ENCODE peak calls at places on chromosomes 3 and 15, in nine cellular contexts. One of them, this sample, is unnamed.

GRCh38 chr15:63655683-63656372 is 58.6 kb downstream of the FBXL22 start:
- DNase-seq in pancreas: no peak
- DNase-seq in Caco-2: no peak
- DNase-seq in BE2C: no peak
- DNase-seq in K562: no peak
- DNase-seq in CD8-positive, alpha-beta T cell: no peak
- DNase-seq in kidney: no peak
- DNase-seq in aorta: no peak
- DNase-seq in GM23248: no peak
- DNase-seq in this sample: peak; percentile 11

GRCh38 chr3:108001457-108001856 is 89.4 kb downstream of the CD47 start:
- DNase-seq in pancreas: no peak
- DNase-seq in Caco-2: no peak
- DNase-seq in BE2C: no peak
- DNase-seq in K562: no peak
- DNase-seq in CD8-positive, alpha-beta T cell: no peak
- DNase-seq in kidney: no peak
- DNase-seq in aorta: no peak
- DNase-seq in GM23248: peak; percentile 60
- DNase-seq in this sample: no peak

GRCh38 chr3:50248387-50248786 is 12.4 kb downstream of the GNAI2 start:
- DNase-seq in pancreas: no peak
- DNase-seq in Caco-2: no peak
- DNase-seq in BE2C: no peak
- DNase-seq in K562: no peak
- DNase-seq in CD8-positive, alpha-beta T cell: no peak
- DNase-seq in kidney: peak; percentile 89
- DNase-seq in aorta: peak; percentile 84
- DNase-seq in GM23248: peak; percentile 72
- DNase-seq in this sample: peak; percentile 64

GRCh38 chr15:57610130-57610529 is 18.4 kb downstream of the MYZAP start:
- DNase-seq in pancreas: peak; percentile 87
- DNase-seq in Caco-2: no peak
- DNase-seq in BE2C: no peak
- DNase-seq in K562: no peak
- DNase-seq in CD8-positive, alpha-beta T cell: no peak
- DNase-seq in kidney: peak; percentile 87
- DNase-seq in aorta: no peak
- DNase-seq in GM23248: peak; percentile 84
- DNase-seq in this sample: peak; percentile 72

GRCh38 chr3:5015056-5015455 is 35.8 kb downstream of the BHLHE40 start:
- DNase-seq in pancreas: no peak
- DNase-seq in Caco-2: no peak
- DNase-seq in BE2C: no peak
- DNase-seq in K562: no peak
- DNase-seq in CD8-positive, alpha-beta T cell: no peak
- DNase-seq in kidney: no peak
- DNase-seq in aorta: no peak
- DNase-seq in GM23248: no peak
- DNase-seq in this sample: no peak

GRCh38 chr3:87287025-87287424 is 10.6 kb upstream of the POU1F1 start:
- DNase-seq in pancreas: no peak
- DNase-seq in Caco-2: no peak
- DNase-seq in BE2C: no peak
- DNase-seq in K562: no peak
- DNase-seq in CD8-positive, alpha-beta T cell: no peak
- DNase-seq in kidney: no peak
- DNase-seq in aorta: no peak
- DNase-seq in GM23248: peak; percentile 79
- DNase-seq in this sample: no peak

GRCh38 chr3:183044547-183045229 is 54.6 kb downstream of the MCCC1 start:
- DNase-seq in pancreas: no peak
- DNase-seq in Caco-2: no peak
- DNase-seq in BE2C: no peak
- DNase-seq in K562: no peak
- DNase-seq in CD8-positive, alpha-beta T cell: no peak
- DNase-seq in kidney: no peak
- DNase-seq in aorta: no peak
- DNase-seq in GM23248: no peak
- DNase-seq in this sample: no peak

GRCh38 chr3:111910806-111911205 is 51.7 kb downstream of the PHLDB2 start:
- DNase-seq in pancreas: no peak
- DNase-seq in Caco-2: no peak
- DNase-seq in BE2C: no peak
- DNase-seq in K562: no peak
- DNase-seq in CD8-positive, alpha-beta T cell: no peak
- DNase-seq in kidney: no peak
- DNase-seq in aorta: no peak
- DNase-seq in GM23248: peak; percentile 75
- DNase-seq in this sample: no peak

GRCh38 chr3:125403789-125404188 is 28.7 kb upstream of the ZNF148 start:
- DNase-seq in pancreas: no peak
- DNase-seq in Caco-2: no peak
- DNase-seq in BE2C: no peak
- DNase-seq in K562: no peak
- DNase-seq in CD8-positive, alpha-beta T cell: no peak
- DNase-seq in kidney: no peak
- DNase-seq in aorta: no peak
- DNase-seq in GM23248: peak; percentile 75
- DNase-seq in this sample: no peak

GRCh38 chr15:101807345-101807945 is 4.1 kb downstream of the OR4F6 start:
- DNase-seq in pancreas: no peak
- DNase-seq in Caco-2: no peak
- DNase-seq in BE2C: no peak
- DNase-seq in K562: no peak
- DNase-seq in CD8-positive, alpha-beta T cell: no peak
- DNase-seq in kidney: no peak
- DNase-seq in aorta: no peak
- DNase-seq in GM23248: peak; percentile 77
- DNase-seq in this sample: no peak

GRCh38 chr15:67943961-67944674 is 104.3 kb upstream of the RNU6-1 start:
- DNase-seq in pancreas: peak; percentile 55
- DNase-seq in Caco-2: no peak
- DNase-seq in BE2C: no peak
- DNase-seq in K562: no peak
- DNase-seq in CD8-positive, alpha-beta T cell: no peak
- DNase-seq in kidney: no peak
- DNase-seq in aorta: peak; percentile 85
- DNase-seq in GM23248: peak; percentile 16
- DNase-seq in this sample: peak; percentile 66

GRCh38 chr3:95123104-95123503 is 1060.2 kb downstream of the NSUN3 start:
- DNase-seq in pancreas: no peak
- DNase-seq in Caco-2: no peak
- DNase-seq in BE2C: no peak
- DNase-seq in K562: no peak
- DNase-seq in CD8-positive, alpha-beta T cell: no peak
- DNase-seq in kidney: no peak
- DNase-seq in aorta: no peak
- DNase-seq in GM23248: no peak
- DNase-seq in this sample: no peak

GRCh38 chr3:117553461-117553860 is 843.9 kb downstream of the TUSC7 start:
- DNase-seq in pancreas: no peak
- DNase-seq in Caco-2: no peak
- DNase-seq in BE2C: no peak
- DNase-seq in K562: no peak
- DNase-seq in CD8-positive, alpha-beta T cell: no peak
- DNase-seq in kidney: no peak
- DNase-seq in aorta: no peak
- DNase-seq in GM23248: peak; percentile 69
- DNase-seq in this sample: no peak

GRCh38 chr15:58346361-58346760 is 85.4 kb upstream of the LIPC start:
- DNase-seq in pancreas: no peak
- DNase-seq in Caco-2: peak; percentile 27
- DNase-seq in BE2C: no peak
- DNase-seq in K562: no peak
- DNase-seq in CD8-positive, alpha-beta T cell: no peak
- DNase-seq in kidney: no peak
- DNase-seq in aorta: no peak
- DNase-seq in GM23248: peak; percentile 82
- DNase-seq in this sample: no peak

GRCh38 chr3:81793410-81793809 is 32.0 kb upstream of the GBE1 start:
- DNase-seq in pancreas: no peak
- DNase-seq in Caco-2: no peak
- DNase-seq in BE2C: no peak
- DNase-seq in K562: no peak
- DNase-seq in CD8-positive, alpha-beta T cell: no peak
- DNase-seq in kidney: no peak
- DNase-seq in aorta: no peak
- DNase-seq in GM23248: no peak
- DNase-seq in this sample: no peak

DNA sequence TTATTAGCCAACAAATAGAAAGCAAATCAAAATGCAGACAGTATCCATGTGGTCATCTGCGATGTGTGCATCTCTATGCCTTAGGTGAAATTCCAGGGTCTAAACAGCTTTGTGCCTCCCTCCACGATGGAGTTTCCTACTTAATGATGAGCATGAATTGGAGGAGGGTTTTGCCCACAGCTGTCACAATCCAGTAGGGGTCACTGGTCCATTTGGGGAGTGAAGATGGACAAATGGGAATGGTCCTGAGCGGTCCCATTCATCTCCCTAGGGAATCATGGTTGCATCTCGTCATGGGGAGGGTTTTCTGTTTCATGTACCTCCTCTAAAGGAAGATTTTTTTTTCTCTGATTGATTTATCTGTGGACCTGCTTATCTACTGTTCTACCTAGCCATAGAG is 358.0 kb downstream of the PTPRG start:
- DNase-seq in pancreas: no peak
- DNase-seq in Caco-2: no peak
- DNase-seq in BE2C: peak; percentile 16
- DNase-seq in K562: no peak
- DNase-seq in CD8-positive, alpha-beta T cell: no peak
- DNase-seq in kidney: no peak
- DNase-seq in aorta: no peak
- DNase-seq in GM23248: no peak
- DNase-seq in this sample: no peak
- H3K4me1 ChIP-seq in pancreas: no peaks in the 10 kb centered on the region
- H3K4me1 ChIP-seq in Caco-2: no peaks in the 10 kb centered on the region
- H3K4me1 ChIP-seq in BE2C: no peaks in the 10 kb centered on the region
- H3K4me1 ChIP-seq in K562: no peaks in the 10 kb centered on the region
- H3K4me1 ChIP-seq in CD8-positive, alpha-beta T cell: no peaks in the 10 kb centered on the region
- H3K4me1 ChIP-seq in kidney: no peaks in the 10 kb centered on the region
- H3K4me1 ChIP-seq in aorta: peaks cover 5% of the 10 kb centered on the region
- H3K4me1 ChIP-seq in GM23248: no peaks in the 10 kb centered on the region
- H3K4me1 ChIP-seq in this sample: peaks cover 59% of the 10 kb centered on the region

GRCh38 chr15:55320963-55321362 is 1.9 kb downstream of the PIGB start:
- DNase-seq in pancreas: no peak
- DNase-seq in Caco-2: no peak
- DNase-seq in BE2C: no peak
- DNase-seq in K562: no peak
- DNase-seq in CD8-positive, alpha-beta T cell: no peak
- DNase-seq in kidney: no peak
- DNase-seq in aorta: no peak
- DNase-seq in GM23248: no peak
- DNase-seq in this sample: no peak
- H3K4me1 ChIP-seq in pancreas: peaks cover 25% of the 10 kb centered on the region
- H3K4me1 ChIP-seq in Caco-2: no peaks in the 10 kb centered on the region
- H3K4me1 ChIP-seq in BE2C: peaks cover 2% of the 10 kb centered on the region
- H3K4me1 ChIP-seq in K562: peaks cover 9% of the 10 kb centered on the region
- H3K4me1 ChIP-seq in CD8-positive, alpha-beta T cell: peaks cover 39% of the 10 kb centered on the region
- H3K4me1 ChIP-seq in kidney: peaks cover 7% of the 10 kb centered on the region
- H3K4me1 ChIP-seq in aorta: peaks cover 3% of the 10 kb centered on the region
- H3K4me1 ChIP-seq in GM23248: peaks cover 12% of the 10 kb centered on the region
- H3K4me1 ChIP-seq in this sample: peaks cover 15% of the 10 kb centered on the region

GRCh38 chr3:30660656-30661055 is 54.3 kb downstream of the TGFBR2 start:
- DNase-seq in pancreas: no peak
- DNase-seq in Caco-2: no peak
- DNase-seq in BE2C: no peak
- DNase-seq in K562: no peak
- DNase-seq in CD8-positive, alpha-beta T cell: no peak
- DNase-seq in kidney: no peak
- DNase-seq in aorta: no peak
- DNase-seq in GM23248: no peak
- DNase-seq in this sample: no peak

GRCh38 chr3:30659270-30660127 is 53.1 kb downstream of the TGFBR2 start:
- DNase-seq in pancreas: no peak
- DNase-seq in Caco-2: peak; percentile 42
- DNase-seq in BE2C: no peak
- DNase-seq in K562: no peak
- DNase-seq in CD8-positive, alpha-beta T cell: no peak
- DNase-seq in kidney: no peak
- DNase-seq in aorta: no peak
- DNase-seq in GM23248: peak; percentile 95
- DNase-seq in this sample: no peak

GRCh38 chr3:30661107-30661873 is 54.9 kb downstream of the TGFBR2 start:
- DNase-seq in pancreas: no peak
- DNase-seq in Caco-2: no peak
- DNase-seq in BE2C: no peak
- DNase-seq in K562: no peak
- DNase-seq in CD8-positive, alpha-beta T cell: no peak
- DNase-seq in kidney: no peak
- DNase-seq in aorta: no peak
- DNase-seq in GM23248: no peak
- DNase-seq in this sample: no peak

GRCh38 chr3:30658328-30659052 is 52.1 kb downstream of the TGFBR2 start:
- DNase-seq in pancreas: no peak
- DNase-seq in Caco-2: no peak
- DNase-seq in BE2C: no peak
- DNase-seq in K562: no peak
- DNase-seq in CD8-positive, alpha-beta T cell: no peak
- DNase-seq in kidney: no peak
- DNase-seq in aorta: no peak
- DNase-seq in GM23248: peak; percentile 81
- DNase-seq in this sample: no peak

DNA sequence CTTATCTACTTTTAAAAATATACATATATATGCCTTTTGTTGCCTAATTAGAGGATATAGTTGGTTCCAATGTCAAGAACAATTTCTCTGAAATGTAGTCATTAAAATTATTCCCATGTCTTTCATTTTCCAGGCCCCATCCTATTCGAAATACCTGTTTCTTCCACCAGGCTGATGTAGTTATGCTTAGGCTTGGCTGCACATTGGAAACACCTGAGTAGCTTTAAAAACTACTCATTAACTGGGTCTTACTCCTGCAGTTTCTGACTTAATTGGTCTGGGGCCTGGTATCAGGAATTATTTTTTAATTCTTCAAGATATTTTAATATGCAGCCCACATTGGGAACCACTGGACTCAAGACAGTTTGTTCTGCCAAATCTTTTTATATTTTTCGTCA is 53.7 kb downstream of the TGFBR2 start:
- DNase-seq in pancreas: no peak
- DNase-seq in Caco-2: no peak
- DNase-seq in BE2C: no peak
- DNase-seq in K562: no peak
- DNase-seq in CD8-positive, alpha-beta T cell: no peak
- DNase-seq in kidney: no peak
- DNase-seq in aorta: no peak
- DNase-seq in GM23248: no peak
- DNase-seq in this sample: no peak
- H3K4me1 ChIP-seq in pancreas: peaks cover 26% of the 10 kb centered on the region
- H3K4me1 ChIP-seq in Caco-2: peaks cover 55% of the 10 kb centered on the region
- H3K4me1 ChIP-seq in BE2C: no peaks in the 10 kb centered on the region
- H3K4me1 ChIP-seq in K562: no peaks in the 10 kb centered on the region
- H3K4me1 ChIP-seq in CD8-positive, alpha-beta T cell: peaks cover 99% of the 10 kb centered on the region
- H3K4me1 ChIP-seq in kidney: peaks cover 10% of the 10 kb centered on the region
- H3K4me1 ChIP-seq in aorta: peaks cover 21% of the 10 kb centered on the region
- H3K4me1 ChIP-seq in GM23248: peaks cover 56% of the 10 kb centered on the region
- H3K4me1 ChIP-seq in this sample: peaks cover 92% of the 10 kb centered on the region

DNA sequence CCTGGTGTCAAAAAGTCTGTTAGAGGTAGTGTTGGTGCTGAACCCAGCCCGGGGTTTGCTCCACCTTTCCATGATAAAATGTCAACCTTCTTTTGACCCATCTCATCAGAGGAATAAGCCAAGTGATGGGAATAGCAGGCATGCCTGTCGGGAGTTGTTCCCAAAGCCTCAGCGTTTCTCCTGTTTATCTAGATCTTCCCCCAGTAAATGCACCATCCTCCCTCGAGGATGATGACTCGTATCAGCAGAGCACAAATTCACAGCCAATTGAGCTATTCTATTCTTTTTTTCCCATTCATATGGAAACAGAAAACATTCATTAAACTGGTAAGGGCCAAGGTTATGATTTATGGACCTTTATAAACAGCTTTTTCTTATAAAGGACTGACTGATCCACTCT is 207.1 kb downstream of the PLCL2 start:
- DNase-seq in pancreas: no peak
- DNase-seq in Caco-2: no peak
- DNase-seq in BE2C: no peak
- DNase-seq in K562: no peak
- DNase-seq in CD8-positive, alpha-beta T cell: no peak
- DNase-seq in kidney: no peak
- DNase-seq in aorta: no peak
- DNase-seq in GM23248: peak; percentile 29
- DNase-seq in this sample: no peak
- H3K4me1 ChIP-seq in pancreas: no peaks in the 10 kb centered on the region
- H3K4me1 ChIP-seq in Caco-2: no peaks in the 10 kb centered on the region
- H3K4me1 ChIP-seq in BE2C: no peaks in the 10 kb centered on the region
- H3K4me1 ChIP-seq in K562: no peaks in the 10 kb centered on the region
- H3K4me1 ChIP-seq in CD8-positive, alpha-beta T cell: peaks cover 19% of the 10 kb centered on the region
- H3K4me1 ChIP-seq in kidney: no peaks in the 10 kb centered on the region
- H3K4me1 ChIP-seq in aorta: no peaks in the 10 kb centered on the region
- H3K4me1 ChIP-seq in GM23248: peaks cover 4% of the 10 kb centered on the region
- H3K4me1 ChIP-seq in this sample: peaks cover 34% of the 10 kb centered on the region

This sample was measured in heart right ventricle.